ENCODE peak calls at places on chromosomes 7 and 10, in four cellular contexts. U is mucosa of descending colon, K is ureter, Z is NCI-H2081. E is an unnamed sample.

GRCh38 chr7:47438411-47439029 is 143.4 kb downstream of the TNS3 start:
- DNase-seq in K (no peak), U (no peak), Z (no peak), E (no peak)

GRCh38 chr10:125820705-125821104 is 2.4 kb downstream of the UROS start:
- DNase-seq in U (no peak), Z (no peak), K (no peak), E (no peak)

GRCh38 chr10:132300582-132300981 is 7.2 kb downstream of the STK32C start:
- DNase-seq in U (peak), K (no peak), Z (no peak), E (peak)

GRCh38 chr10:63711361-63711760 is 190.2 kb downstream of the REEP3 start:
- DNase-seq in U (no peak), K (no peak), Z (peak), E (no peak)

GRCh38 chr10:11403116-11403515 is 208.3 kb downstream of the USP6NL start:
- DNase-seq in U (peak), K (no peak), Z (no peak), E (peak)

GRCh38 chr7:38322461-38322860 is 49.0 kb upstream of the TARP start:
- DNase-seq in Z (no peak), U (no peak), K (no peak), E (no peak)

GRCh38 chr7:29606287-29606721 is 42.7 kb downstream of the PRR15 start:
- DNase-seq in K (no peak), U (no peak), Z (no peak), E (no peak)

GRCh38 chr10:71404510-71405295 is 8.0 kb downstream of the CDH23 start:
- DNase-seq in U (no peak), K (peak), Z (no peak), E (no peak)

GRCh38 chr7:28433604-28434254 is 21.4 kb downstream of the CREB5 start:
- DNase-seq in U (no peak), K (no peak), Z (no peak), E (no peak)

GRCh38 chr10:56346845-56347415 is 14.1 kb downstream of the ZWINT start:
- DNase-seq in K (no peak), Z (no peak), U (no peak), E (no peak)

GRCh38 chr10:45373003-45373782 is 823 bp upstream of the ALOX5 start:
- DNase-seq in Z (no peak), U (peak), K (peak), E (no peak)

GRCh38 chr10:96267234-96267705 is 4.1 kb downstream of the BLNK start:
- DNase-seq in Z (no peak), U (no peak), K (no peak), E (no peak)

GRCh38 chr7:129898502-129899160 is 54.1 kb downstream of the UBE2H start:
- DNase-seq in Z (no peak), U (no peak), K (no peak), E (no peak)

GRCh38 chr10:98569878-98570277 is 123.1 kb upstream of the HPS1 start:
- DNase-seq in U (no peak), K (no peak), Z (no peak), E (no peak)

GRCh38 chr7:4840097-4840501 is 21.7 kb downstream of the PAPOLB start:
- DNase-seq in Z (no peak), K (no peak), U (no peak), E (peak)

GRCh38 chr10:12730809-12731519 is 270.5 kb downstream of the CCDC3 start:
- DNase-seq in Z (no peak), U (no peak), K (no peak), E (no peak)